ENCODE peak calls at places on chromosomes 16 and 17, in seven cellular contexts. O is tibial nerve, C is IMR-90, D is body of pancreas, H is fibroblast of lung, L is AG10803, A is astrocyte. M is an unnamed sample.

GRCh38 chr17:6786618-6787017 is 10.6 kb downstream of the FBXO39 start:
- DNase-seq in O (no peak), C (peak), D (no peak), H (peak), L (peak), A (peak), M (peak)

GRCh38 chr17:63033142-63033541 is 67.1 kb downstream of the TANC2 start:
- DNase-seq in O (no peak), C (no peak), D (no peak), H (no peak), L (no peak), A (no peak), M (no peak)

GRCh38 chr17:60747069-60747808 is 69.6 kb downstream of the BCAS3 start:
- DNase-seq in O (no peak), C (no peak), D (no peak), H (no peak), L (no peak), A (no peak), M (no peak)

GRCh38 chr16:70573451-70574121 is 50.0 kb downstream of the SF3B3 start:
- DNase-seq in O (peak), C (peak), D (no peak), H (peak), L (peak), A (peak), M (peak)

GRCh38 chr16:3645504-3646347 is 8.8 kb upstream of the DNASE1 start:
- DNase-seq in O (no peak), C (peak), D (no peak), H (peak), L (peak), A (peak), M (peak)

GRCh38 chr16:81752225-81752875 is 26.7 kb upstream of the PLCG2 start:
- DNase-seq in O (no peak), C (no peak), D (no peak), H (no peak), L (peak), A (no peak), M (no peak)

GRCh38 chr17:52762794-52763167 is 604.3 kb upstream of the CA10 start:
- DNase-seq in O (no peak), C (no peak), D (no peak), H (no peak), L (no peak), A (no peak), M (no peak)

GRCh38 chr16:17972460-17972943 is 364.0 kb downstream of the NPIPA8 start:
- DNase-seq in O (no peak), C (no peak), D (no peak), H (no peak), L (peak), A (no peak), M (no peak)

GRCh38 chr16:81076566-81077076 is 417 bp downstream of the C16orf46 start:
- DNase-seq in O (peak), C (peak), D (peak), H (peak), L (peak), A (no peak), M (peak)

GRCh38 chr17:18122991-18123753 is 14.6 kb downstream of the MYO15A start:
- DNase-seq in O (no peak), C (no peak), D (no peak), H (no peak), L (no peak), A (no peak), M (no peak)

GRCh38 chr16:85323230-85323960 is 211.1 kb upstream of the CIBAR2 start:
- DNase-seq in O (no peak), C (no peak), D (no peak), H (no peak), L (no peak), A (no peak), M (no peak)

GRCh38 chr17:33893192-33893591 is 361.9 kb upstream of the CCL2 start:
- DNase-seq in O (no peak), C (no peak), D (no peak), H (no peak), L (no peak), A (no peak), M (no peak)

GRCh38 chr17:19361975-19362292 is 589 bp downstream of the B9D1 start:
- DNase-seq in O (no peak), C (no peak), D (no peak), H (no peak), L (no peak), A (no peak), M (no peak)

GRCh38 chr17:30780343-30780742 is 44.1 kb downstream of the CRLF3 start:
- DNase-seq in O (no peak), C (no peak), D (no peak), H (no peak), L (no peak), A (no peak), M (no peak)

GRCh38 chr16:50072730-50073129 is 7.0 kb downstream of the HEATR3 start:
- DNase-seq in O (no peak), C (no peak), D (no peak), H (no peak), L (no peak), A (no peak), M (no peak)

GRCh38 chr17:81512984-81513668 is 527 bp upstream of the ACTG1 start:
- DNase-seq in O (peak), C (peak), D (peak), H (peak), L (peak), A (no peak), M (no peak)

GRCh38 chr16:57422026-57422944 is 17.7 kb downstream of the CCL17 start:
- DNase-seq in O (peak), C (peak), D (peak), H (peak), L (peak), A (peak), M (peak)

GRCh38 chr16:11670171-11671131 is 2.2 kb downstream of the SNN start:
- DNase-seq in O (no peak), C (no peak), D (no peak), H (no peak), L (no peak), A (no peak), M (no peak)

GRCh38 chr16:64736887-64737286 is 385.0 kb downstream of the CDH11 start:
- DNase-seq in O (peak), C (no peak), D (no peak), H (no peak), L (peak), A (no peak), M (no peak)

GRCh38 chr17:65131946-65132345 is 5.2 kb upstream of the RGS9 start:
- DNase-seq in O (no peak), C (peak), D (no peak), H (peak), L (peak), A (peak), M (peak)

GRCh38 chr17:348012-348411 is 4.6 kb downstream of the RPH3AL start:
- DNase-seq in O (no peak), C (no peak), D (no peak), H (no peak), L (no peak), A (no peak), M (no peak)

GRCh38 chr17:77440571-77440981 is 299.8 kb downstream of the SEC14L1 start:
- DNase-seq in O (no peak), C (no peak), D (no peak), H (no peak), L (no peak), A (no peak), M (no peak)

GRCh38 chr16:10765772-10766171 is 22.1 kb downstream of the NUBP1 start:
- DNase-seq in O (no peak), C (no peak), D (no peak), H (no peak), L (no peak), A (no peak), M (no peak)

GRCh38 chr17:19787733-19788357 is 39.7 kb upstream of the ALDH3A1 start:
- DNase-seq in O (no peak), C (peak), D (no peak), H (no peak), L (peak), A (no peak), M (peak)

GRCh38 chr17:83177611-83178532 is 98.5 kb downstream of the METRNL start:
- DNase-seq in O (peak), C (no peak), D (peak), H (no peak), L (no peak), A (no peak), M (no peak)

GRCh38 chr17:57819273-57819672 is 30.6 kb downstream of the MRPS23 start:
- DNase-seq in O (no peak), C (no peak), D (no peak), H (no peak), L (no peak), A (peak), M (no peak)

GRCh38 chr17:29066603-29067002 is 23.7 kb downstream of the PIPOX start:
- DNase-seq in O (no peak), C (no peak), D (no peak), H (no peak), L (no peak), A (no peak), M (no peak)

GRCh38 chr17:45332989-45333701 is 16.3 kb upstream of the MAP3K14 start:
- DNase-seq in O (no peak), C (no peak), D (no peak), H (no peak), L (no peak), A (peak), M (peak)

GRCh38 chr16:8721693-8722348 is 47.4 kb downstream of the ABAT start:
- DNase-seq in O (no peak), C (no peak), D (no peak), H (no peak), L (no peak), A (no peak), M (no peak)

GRCh38 chr16:73886378-73886777 is 410.2 kb upstream of the PSMD7 start:
- DNase-seq in O (no peak), C (no peak), D (no peak), H (no peak), L (no peak), A (no peak), M (no peak)

GRCh38 chr17:73165616-73166404 is 1.0 kb downstream of the SSTR2 start:
- DNase-seq in O (no peak), C (no peak), D (no peak), H (peak), L (no peak), A (no peak), M (peak)

GRCh38 chr17:62093188-62094155 is 28.4 kb upstream of the MED13 start:
- DNase-seq in O (no peak), C (peak), D (no peak), H (peak), L (peak), A (peak), M (peak)

GRCh38 chr17:81210466-81210865 is 12.3 kb downstream of the CEP131 start:
- DNase-seq in O (no peak), C (no peak), D (no peak), H (no peak), L (no peak), A (no peak), M (no peak)

GRCh38 chr17:7893226-7893880 is 4.8 kb downstream of the CHD3 start:
- DNase-seq in O (no peak), C (no peak), D (peak), H (peak), L (no peak), A (no peak), M (no peak)

GRCh38 chr17:41907633-41908539 is 10.9 kb downstream of the ACLY start:
- DNase-seq in O (no peak), C (peak), D (peak), H (peak), L (peak), A (no peak), M (peak)

GRCh38 chr16:88662843-88663606 is at the start of gene MVD:
- DNase-seq in O (peak), C (peak), D (peak), H (peak), L (peak), A (peak), M (peak)

GRCh38 chr17:74085434-74085833 is 118.0 kb upstream of the RPL38 start:
- DNase-seq in O (no peak), C (no peak), D (no peak), H (no peak), L (no peak), A (no peak), M (no peak)

GRCh38 chr16:68235105-68235881 is 634 bp downstream of the ESRP2 start:
- DNase-seq in O (no peak), C (no peak), D (peak), H (no peak), L (no peak), A (no peak), M (no peak)

GRCh38 chr16:59047114-59047513 is 313.0 kb upstream of the GOT2 start:
- DNase-seq in O (no peak), C (no peak), D (no peak), H (no peak), L (no peak), A (no peak), M (no peak)

DNA sequence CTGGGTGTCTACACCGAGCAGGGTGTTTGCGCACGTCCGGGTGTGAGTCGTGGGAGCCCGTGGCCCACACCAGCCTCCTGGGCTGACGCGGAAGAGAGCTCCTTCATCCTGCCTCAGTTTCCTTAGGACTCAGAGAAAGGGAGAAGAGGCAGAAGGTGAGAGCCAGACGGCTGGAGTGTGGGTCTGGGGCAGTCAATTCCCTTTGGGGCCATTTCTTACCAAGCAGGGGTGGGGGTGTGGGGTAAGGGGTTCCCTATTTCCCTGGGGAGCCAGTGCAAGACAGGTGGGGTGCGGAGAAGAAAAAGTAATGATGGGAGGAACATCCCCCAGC is 831 bp downstream of the CA7 start:
- DNase-seq in O (no peak), C (no peak), D (no peak), H (no peak), L (no peak), A (no peak), M (no peak)
- H3K4me3 ChIP-seq in O (peak), C (no peak), D (no peak), H (peak), L (peak), A (peak), M (peak)

GRCh38 chr16:27920391-27920891 is 143.1 kb downstream of the GSG1L start:
- DNase-seq in O (no peak), C (no peak), D (no peak), H (no peak), L (no peak), A (no peak), M (no peak)
- TF ChIP-seq CTCF in O (no peak), C (peak), D (no peak), H (no peak), L (no peak), A (peak), M (peak)

DNA sequence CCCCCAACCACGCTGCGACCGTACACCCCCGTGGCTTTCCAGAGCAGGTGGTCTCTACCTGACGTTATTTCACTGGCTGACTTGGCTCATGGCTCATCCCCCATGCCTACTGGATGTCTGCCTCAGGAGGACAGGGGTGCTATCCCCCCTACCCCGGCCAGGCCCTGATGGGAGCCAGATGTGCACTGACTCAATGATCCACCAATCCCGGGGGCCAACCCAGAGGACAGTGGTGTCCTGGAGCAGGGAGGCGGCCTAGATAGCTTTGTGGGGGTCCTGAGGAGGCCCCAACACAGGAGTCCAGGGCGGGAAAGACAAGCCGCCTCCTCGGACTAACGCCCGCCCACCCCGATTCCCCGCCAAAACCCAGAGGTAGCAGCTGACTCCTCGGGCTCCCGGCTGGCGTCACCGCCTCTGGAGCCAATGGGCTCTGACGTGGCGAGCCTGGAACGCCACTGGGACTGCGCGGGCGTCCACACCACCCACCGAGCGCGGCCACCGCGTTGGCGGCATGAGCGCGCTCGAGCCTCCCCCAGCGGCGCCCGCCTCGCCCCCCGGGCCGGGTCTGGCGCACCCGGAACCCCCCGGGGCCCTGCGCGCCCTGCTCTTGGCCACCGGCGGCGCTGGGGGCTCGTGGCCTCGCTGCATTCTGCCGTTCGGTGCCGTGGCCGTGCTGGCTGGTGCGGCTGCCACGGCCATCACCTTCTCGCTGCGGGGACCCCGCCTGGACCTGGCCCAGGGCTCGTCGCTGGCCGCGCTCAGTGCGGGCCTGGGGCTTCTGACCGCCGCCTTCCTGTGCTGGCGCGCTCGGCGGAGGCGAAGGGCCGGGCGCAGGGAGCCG is 3.6 kb upstream of the NTN3 start:
- DNase-seq in O (peak), C (peak), D (peak), H (peak), L (peak), A (peak), M (peak)
- H3K4me3 ChIP-seq in O (peak), C (peak), D (no peak), H (peak), L (peak), A (peak), M (peak)

DNA sequence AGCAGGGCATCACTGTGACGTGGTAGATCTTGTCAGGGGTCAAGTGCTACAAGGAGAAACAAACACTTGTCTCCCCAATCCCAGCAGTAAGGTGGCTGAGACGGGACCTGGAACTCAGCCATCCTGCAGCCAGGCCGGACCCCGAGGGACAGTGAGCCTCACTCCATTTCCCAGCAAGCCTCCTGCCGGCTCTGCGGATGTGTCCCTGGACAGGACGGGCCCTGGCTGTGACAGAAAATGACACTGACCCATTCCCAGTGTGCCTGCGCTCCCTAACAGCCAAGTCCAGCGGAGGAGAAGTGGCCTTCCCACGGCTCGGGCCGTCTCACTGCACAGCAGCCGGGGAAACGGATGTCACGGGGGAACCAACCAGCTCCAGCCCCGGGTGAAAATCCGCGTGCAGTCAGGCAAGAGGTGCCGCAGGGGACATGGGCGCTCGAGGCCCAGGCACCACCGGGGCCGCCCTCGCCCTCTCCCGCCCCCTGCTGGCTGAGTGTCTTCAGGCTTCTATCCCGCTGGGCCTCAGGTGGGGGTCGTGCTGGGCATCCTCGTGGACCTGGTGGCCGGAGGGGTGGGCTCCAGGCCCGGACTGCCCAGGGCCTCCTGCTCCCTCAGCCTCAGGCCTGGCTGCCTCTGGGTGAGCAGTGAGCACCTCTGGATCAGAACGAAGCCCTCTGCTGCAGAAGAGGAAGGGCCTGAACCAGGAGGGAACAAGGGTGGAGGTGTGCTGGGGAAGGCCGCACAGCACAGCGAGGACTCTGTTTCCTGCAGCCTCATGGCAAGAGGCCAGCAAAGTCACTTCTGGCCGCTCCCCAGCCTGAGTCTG is 6.7 kb downstream of the HAGHL start:
- DNase-seq in O (no peak), C (no peak), D (peak), H (no peak), L (no peak), A (no peak), M (no peak)
- TF ChIP-seq CTCF in O (no peak), C (peak), D (no peak), H (peak), L (peak), A (no peak), M (peak)

M was measured in foreskin fibroblast.